ENCODE peak calls at places on chromosomes 7 and 10, in four cellular contexts. One of them, this sample, is unnamed.

GRCh38 chr7:100794741-100795140 is 32.6 kb downstream of the EPHB4 start:
- DNase-seq in ureter: no peak
- DNase-seq in T-helper 2 cell: no peak
- DNase-seq in hypothalamus: no peak
- DNase-seq in this sample: no peak

GRCh38 chr7:18768256-18768655 is 272.7 kb downstream of the HDAC9 start:
- DNase-seq in T-helper 2 cell: no peak
- DNase-seq in hypothalamus: no peak
- DNase-seq in ureter: no peak
- DNase-seq in this sample: no peak

GRCh38 chr10:34396669-34397068 is 418.4 kb downstream of the PARD3 start:
- DNase-seq in ureter: no peak
- DNase-seq in hypothalamus: no peak
- DNase-seq in T-helper 2 cell: no peak
- DNase-seq in this sample: no peak

GRCh38 chr10:78781251-78781913 is 287.4 kb upstream of the ZMIZ1 start:
- DNase-seq in ureter: no peak
- DNase-seq in T-helper 2 cell: no peak
- DNase-seq in hypothalamus: no peak
- DNase-seq in this sample: no peak

GRCh38 chr10:1043532-1043995 is 5.4 kb downstream of the IDI1 start:
- DNase-seq in T-helper 2 cell: no peak
- DNase-seq in hypothalamus: no peak
- DNase-seq in ureter: no peak
- DNase-seq in this sample: no peak

GRCh38 chr10:132447446-132448247 is 50.6 kb downstream of the PWWP2B start:
- DNase-seq in hypothalamus: no peak
- DNase-seq in ureter: peak
- DNase-seq in T-helper 2 cell: peak
- DNase-seq in this sample: no peak

GRCh38 chr10:115624448-115624847 is 531.3 kb downstream of the ATRNL1 start:
- DNase-seq in ureter: no peak
- DNase-seq in hypothalamus: no peak
- DNase-seq in T-helper 2 cell: no peak
- DNase-seq in this sample: no peak

GRCh38 chr7:101163281-101164070 is 1.9 kb downstream of the VGF start:
- DNase-seq in ureter: no peak
- DNase-seq in hypothalamus: no peak
- DNase-seq in T-helper 2 cell: no peak
- DNase-seq in this sample: no peak

GRCh38 chr10:4776234-4776638 is 49.8 kb upstream of the AKR1E2 start:
- DNase-seq in hypothalamus: no peak
- DNase-seq in T-helper 2 cell: no peak
- DNase-seq in ureter: no peak
- DNase-seq in this sample: no peak

GRCh38 chr10:101995451-101996063 is 60.4 kb downstream of the ARMH3 start:
- DNase-seq in T-helper 2 cell: no peak
- DNase-seq in hypothalamus: no peak
- DNase-seq in ureter: no peak
- DNase-seq in this sample: no peak

GRCh38 chr10:101301111-101301731 is 52.7 kb upstream of the BTRC start:
- DNase-seq in T-helper 2 cell: peak
- DNase-seq in ureter: no peak
- DNase-seq in hypothalamus: no peak
- DNase-seq in this sample: no peak

GRCh38 chr10:26571655-26572054 is 125.8 kb upstream of the PDSS1 start:
- DNase-seq in ureter: no peak
- DNase-seq in T-helper 2 cell: no peak
- DNase-seq in hypothalamus: no peak
- DNase-seq in this sample: no peak

GRCh38 chr7:56097700-56098099 is 4.9 kb upstream of the PHKG1 start:
- DNase-seq in ureter: no peak
- DNase-seq in T-helper 2 cell: no peak
- DNase-seq in hypothalamus: no peak
- DNase-seq in this sample: no peak

This sample was measured in nucleus accumbens.